ENCODE peak calls at places on chromosomes 5 and 9, in six cellular contexts. X is fibroblast of lung; O is CD4-positive, alpha-beta T cell; A is psoas muscle; E is pancreas; Z is brain microvascular endothelial cell. W is an unnamed sample. For H3K27me3, the result is how much of the 10 kb centered on the place peaks cover.

GRCh38 chr5:11584008-11584407 is 320.2 kb downstream of the CTNND2 start:
- DNase-seq in Z (no peak), X (peak), A (no peak), E (no peak), O (no peak), W (no peak)

GRCh38 chr9:16679327-16679821 is 191.1 kb downstream of the BNC2 start:
- DNase-seq in O (no peak), Z (peak), E (no peak), A (no peak), X (peak), W (no peak)

GRCh38 chr5:145750194-145750593 is 84.9 kb downstream of the PRELID2 start:
- DNase-seq in A (no peak), X (no peak), Z (no peak), O (no peak), E (no peak), W (no peak)

GRCh38 chr5:59007460-59008063 is 424.7 kb downstream of the RAB3C start:
- DNase-seq in E (no peak), Z (no peak), X (peak), O (no peak), A (no peak), W (no peak)

GRCh38 chr5:35651002-35651756 is 33.5 kb downstream of the SPEF2 start:
- DNase-seq in Z (peak), E (no peak), X (peak), A (no peak), O (peak), W (no peak)

GRCh38 chr5:31645420-31646081 is 6.6 kb downstream of the PDZD2 start:
- DNase-seq in A (no peak), E (no peak), X (no peak), O (no peak), Z (no peak), W (peak)

GRCh38 chr5:122352331-122352730 is 40.3 kb downstream of the SNCAIP start:
- DNase-seq in Z (no peak), O (no peak), E (no peak), A (no peak), X (peak), W (no peak)

GRCh38 chr9:86303316-86303975 is 21.1 kb upstream of the ISCA1 start:
- DNase-seq in E (no peak), Z (no peak), O (peak), A (no peak), X (peak), W (no peak)

GRCh38 chr9:78856144-78856543 is 559.2 kb downstream of the PSAT1 start:
- DNase-seq in Z (no peak), X (peak), E (no peak), A (no peak), O (no peak), W (no peak)

GRCh38 chr9:128882677-128883590 is 1.0 kb downstream of the LRRC8A start:
- DNase-seq in E (peak), O (no peak), X (peak), A (no peak), Z (no peak), W (no peak)

GRCh38 chr9:26331223-26331622 is 561.4 kb downstream of the CAAP1 start:
- DNase-seq in O (no peak), Z (no peak), X (no peak), E (no peak), A (no peak), W (no peak)

GRCh38 chr5:15383469-15383868 is 116.5 kb upstream of the FBXL7 start:
- DNase-seq in E (no peak), X (peak), Z (peak), A (no peak), O (no peak), W (no peak)

GRCh38 chr5:112604741-112605390 is 132.8 kb upstream of the APC start:
- DNase-seq in A (no peak), E (no peak), X (no peak), O (no peak), Z (no peak), W (no peak)

GRCh38 chr5:141772281-141772680 is 90.3 kb upstream of the ARAP3 start:
- DNase-seq in Z (no peak), A (no peak), O (no peak), E (no peak), X (peak), W (no peak)

GRCh38 chr9:109022909-109023308 is 9.6 kb upstream of the CTNNAL1 start:
- DNase-seq in X (no peak), E (no peak), O (no peak), A (no peak), Z (no peak), W (no peak)

GRCh38 chr5:128378196-128378595 is 159.8 kb downstream of the FBN2 start:
- DNase-seq in A (no peak), O (no peak), Z (peak), X (peak), E (no peak), W (no peak)

DNA sequence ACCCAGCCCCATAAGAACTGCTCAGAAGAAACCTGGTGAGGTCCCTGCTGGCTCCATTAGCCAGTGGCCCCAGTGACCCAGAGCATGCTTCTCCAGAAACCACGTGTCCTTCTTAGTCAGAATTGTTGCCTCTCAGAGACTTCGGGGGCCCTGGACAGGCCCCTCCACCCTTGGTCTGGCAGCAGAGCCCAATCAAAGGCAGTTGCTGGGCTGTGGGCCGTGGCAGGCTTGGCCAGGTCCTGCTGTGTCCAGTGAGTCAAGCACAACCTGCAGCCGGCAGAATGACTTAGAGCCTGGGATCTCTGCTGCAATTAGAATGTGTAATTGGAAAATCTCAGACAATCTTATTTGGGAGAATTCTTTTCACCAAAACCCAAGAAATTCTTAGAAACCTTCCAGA is 502.0 kb upstream of the KLF4 start:
- DNase-seq in Z (no peak), A (no peak), O (no peak), X (no peak), E (no peak), W (no peak)
- H3K27me3 ChIP-seq in Z (under half), A (under half), O (under half), X (under half), E (under half), W (under half)

GRCh38 chr9:95003694-95004451 is 277.4 kb downstream of the AOPEP start:
- DNase-seq in A (peak), Z (peak), X (peak), O (no peak), E (peak), W (peak)
- TF ChIP-seq CTCF in A (no peak), Z (peak), X (no peak), O (no peak), E (no peak), W (peak)

DNA sequence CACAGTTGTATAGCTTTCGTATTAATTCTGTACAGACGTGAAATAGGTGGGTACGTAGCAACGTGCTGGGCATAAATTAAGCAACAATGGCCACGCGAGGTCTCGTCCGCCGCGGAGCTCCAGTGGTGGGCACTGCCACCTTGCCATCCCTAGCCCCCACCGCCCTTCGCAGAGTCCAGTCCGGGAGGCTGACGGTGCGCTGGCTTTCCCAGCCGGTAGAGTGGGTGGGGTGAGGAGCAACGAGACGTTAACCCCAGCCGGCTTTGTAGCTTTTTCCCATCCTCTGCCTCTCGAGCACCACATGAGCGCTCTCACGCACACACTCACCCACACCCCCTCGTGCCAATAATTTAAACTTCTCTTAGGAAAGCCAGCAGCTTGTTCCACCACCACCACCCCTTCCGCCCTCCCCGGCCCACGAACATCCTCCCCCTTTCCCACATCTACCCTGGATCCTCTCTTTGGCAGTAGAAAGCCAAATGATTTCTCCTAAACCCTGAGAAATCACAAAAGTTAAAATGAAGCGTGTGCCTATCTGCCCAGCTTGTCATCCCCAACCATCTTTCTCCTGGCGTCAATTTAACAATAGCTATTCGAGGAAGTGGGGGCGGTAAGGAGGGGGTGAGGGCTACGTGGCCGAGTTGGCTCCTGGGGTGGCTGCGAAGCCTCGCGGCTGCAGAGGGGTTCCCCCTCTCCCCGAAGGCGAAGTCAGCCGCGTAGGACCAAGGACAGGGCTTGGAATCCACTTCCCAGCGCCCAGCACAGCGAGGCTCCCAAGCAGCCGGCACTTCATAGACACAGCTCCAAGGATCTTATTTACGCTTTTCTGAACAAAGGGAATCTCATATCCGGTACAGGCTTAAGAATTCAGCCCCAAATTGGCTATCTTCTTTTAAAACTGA is 1.5 kb downstream of the ELAVL2 start:
- DNase-seq in A (no peak), E (no peak), Z (no peak), O (no peak), X (peak), W (no peak)
- H3K27me3 ChIP-seq in A (under half), E (under half), Z (under half), O (half or more), X (under half), W (half or more)

GRCh38 chr5:132905938-132906337 is 32.5 kb downstream of the LEAP2 start:
- DNase-seq in E (no peak), A (no peak), X (no peak), O (no peak), Z (no peak), W (no peak)
- TF ChIP-seq CTCF in E (no peak), A (peak), X (no peak), O (no peak), Z (no peak), W (no peak)

GRCh38 chr5:135920199-135920598 is 24.6 kb upstream of the IL9 start:
- DNase-seq in A (no peak), E (no peak), Z (no peak), X (no peak), O (no peak), W (no peak)
- H3K27me3 ChIP-seq in A (under half), E (under half), Z (under half), X (under half), O (under half), W (under half)

GRCh38 chr5:104800440-104801048 is 1238.0 kb upstream of the NUDT12 start:
- DNase-seq in Z (no peak), X (no peak), A (no peak), E (peak), O (no peak), W (no peak)
- TF ChIP-seq CTCF in Z (peak), X (no peak), A (no peak), E (peak), O (no peak), W (no peak)

W was measured in heart left ventricle.